ENCODE peak calls at places on chromosomes 7 and 10, in nine cellular contexts. L is activated naive CD8-positive, alpha-beta T cell treated with anti-CD3 and anti-CD28 coated beads, Interleukin-2, amount 50 U/mL, for 24 hours; M is T-helper 2 cell; P is HS-5; D is HL-60; W is GM13976; E is T-helper 22 cell; S is caudate nucleus; F is DMS53. V is an unnamed sample.

GRCh38 chr10:132833421-132834111 is 47.6 kb upstream of the NKX6-2 start:
- DNase-seq in L (no peak), M (no peak), P (no peak), D (no peak), W (no peak), E (no peak), S (no peak), F (no peak), V (no peak)

GRCh38 chr7:38215115-38215514 is 37.1 kb downstream of the STARD3NL start:
- DNase-seq in L (no peak), M (no peak), P (no peak), D (no peak), W (no peak), E (no peak), S (no peak), F (peak), V (no peak)

GRCh38 chr10:67725567-67725966 is 29.6 kb upstream of the CTNNA3 start:
- DNase-seq in L (no peak), M (no peak), P (no peak), D (no peak), W (no peak), E (no peak), S (no peak), F (no peak), V (no peak)

GRCh38 chr10:92027141-92027540 is 103.6 kb downstream of the BTAF1 start:
- DNase-seq in L (no peak), M (no peak), P (no peak), D (no peak), W (no peak), E (no peak), S (no peak), F (no peak), V (no peak)

GRCh38 chr10:93438796-93439253 is 43.3 kb downstream of the MYOF start:
- DNase-seq in L (no peak), M (no peak), P (no peak), D (no peak), W (no peak), E (no peak), S (no peak), F (peak), V (no peak)

GRCh38 chr7:32680259-32681173 is 185.2 kb downstream of the AVL9 start:
- DNase-seq in L (no peak), M (no peak), P (no peak), D (no peak), W (no peak), E (no peak), S (no peak), F (peak), V (no peak)

GRCh38 chr7:158676898-158677297 is 27.7 kb downstream of the NCAPG2 start:
- DNase-seq in L (no peak), M (no peak), P (no peak), D (no peak), W (no peak), E (no peak), S (no peak), F (no peak), V (no peak)

GRCh38 chr7:77831481-77831880 is 32.9 kb downstream of the PHTF2 start:
- DNase-seq in L (no peak), M (peak), P (no peak), D (no peak), W (no peak), E (no peak), S (no peak), F (peak), V (no peak)

GRCh38 chr10:61486738-61487396 is 33.7 kb upstream of the TMEM26 start:
- DNase-seq in L (no peak), M (no peak), P (no peak), D (peak), W (no peak), E (no peak), S (no peak), F (peak), V (no peak)

GRCh38 chr7:77383333-77383740 is 32.8 kb downstream of the GSAP start:
- DNase-seq in L (no peak), M (no peak), P (no peak), D (no peak), W (no peak), E (no peak), S (no peak), F (no peak), V (no peak)

GRCh38 chr10:113294868-113295267 is 258.0 kb upstream of the HABP2 start:
- DNase-seq in L (no peak), M (no peak), P (no peak), D (no peak), W (no peak), E (no peak), S (no peak), F (no peak), V (no peak)

GRCh38 chr10:100072514-100072913 is 9.2 kb downstream of the CPN1 start:
- DNase-seq in L (no peak), M (no peak), P (no peak), D (no peak), W (no peak), E (no peak), S (no peak), F (peak), V (no peak)

GRCh38 chr7:47478926-47479791 is 102.8 kb downstream of the TNS3 start:
- DNase-seq in L (no peak), M (no peak), P (no peak), D (no peak), W (no peak), E (no peak), S (no peak), F (no peak), V (no peak)